ENCODE peak calls at places on chromosomes 2 and 18, in eight cellular contexts. M is CD8-positive, alpha-beta memory T cell; O is non-pigmented ciliary epithelial cell; W is stimulated activated CD4-positive, alpha-beta T cell treated with anti-CD3 and anti-CD28 coated beads, Interleukin-4, amount 100 ng/mL, for 4 hours; F is ovary; S is HEK293T; B is esophagus squamous epithelium; I is H9. Q is an unnamed sample.

GRCh38 chr18:45856526-45856925 is 31.1 kb downstream of the SIGLEC15 start:
- DNase-seq in O (peak), M (no peak), I (no peak), F (no peak), B (no peak), W (no peak), S (no peak), Q (no peak)

GRCh38 chr2:138020432-138020831 is 56.2 kb downstream of the HNMT start:
- DNase-seq in O (no peak), S (no peak), M (no peak), F (no peak), B (no peak), W (no peak), I (no peak), Q (no peak)

GRCh38 chr2:42337356-42337820 is 23.6 kb downstream of the COX7A2L start:
- DNase-seq in F (no peak), O (no peak), B (no peak), W (no peak), S (no peak), I (no peak), M (no peak), Q (no peak)

GRCh38 chr2:232097260-232097659 is 135.7 kb downstream of the DIS3L2 start:
- DNase-seq in W (no peak), M (no peak), F (no peak), I (no peak), S (no peak), O (no peak), B (no peak), Q (no peak)

GRCh38 chr2:236702693-236703092 is 133.1 kb downstream of the ACKR3 start:
- DNase-seq in F (no peak), B (no peak), S (no peak), W (no peak), M (no peak), O (no peak), I (no peak), Q (no peak)

GRCh38 chr2:105802587-105802986 is 57.9 kb downstream of the NCK2 start:
- DNase-seq in M (peak), F (no peak), B (no peak), S (no peak), W (peak), I (no peak), O (no peak), Q (no peak)

GRCh38 chr2:174692256-174692830 is 71.9 kb downstream of the CHRNA1 start:
- DNase-seq in W (no peak), S (no peak), O (no peak), I (no peak), B (no peak), F (no peak), M (no peak), Q (peak)

GRCh38 chr2:226387499-226387942 is 412.1 kb downstream of the IRS1 start:
- DNase-seq in S (no peak), I (no peak), O (no peak), M (no peak), B (no peak), F (no peak), W (no peak), Q (no peak)

GRCh38 chr18:458016-458415 is 42.5 kb downstream of the COLEC12 start:
- DNase-seq in W (no peak), B (no peak), M (no peak), O (no peak), S (no peak), F (no peak), I (no peak), Q (no peak)

GRCh38 chr2:142056784-142057183 is 74.0 kb downstream of the LRP1B start:
- DNase-seq in W (no peak), B (no peak), I (no peak), S (no peak), O (no peak), F (no peak), M (no peak), Q (no peak)

GRCh38 chr18:31778391-31778950 is 17.8 kb upstream of the SLC25A52 start:
- DNase-seq in B (no peak), O (no peak), W (no peak), F (no peak), I (no peak), M (no peak), S (no peak), Q (no peak)

GRCh38 chr2:138107288-138107687 is 143.0 kb downstream of the HNMT start:
- DNase-seq in M (no peak), B (no peak), F (no peak), W (no peak), I (no peak), S (no peak), O (no peak), Q (no peak)

GRCh38 chr2:220005362-220005761 is 377.9 kb downstream of the SLC4A3 start:
- DNase-seq in B (no peak), I (no peak), O (no peak), M (no peak), W (no peak), F (no peak), S (no peak), Q (no peak)

GRCh38 chr2:126995652-126996377 is 97.1 kb downstream of the TEX51 start:
- DNase-seq in S (no peak), B (no peak), I (no peak), W (no peak), F (no peak), M (no peak), O (no peak), Q (no peak)

GRCh38 chr2:26838121-26838906 is 9.6 kb upstream of the DPYSL5 start:
- DNase-seq in B (no peak), W (no peak), I (no peak), M (no peak), S (no peak), F (no peak), O (no peak), Q (no peak)

GRCh38 chr2:143936758-143937562 is 583.0 kb downstream of the ZEB2 start:
- DNase-seq in S (peak), F (peak), W (peak), O (no peak), M (no peak), B (no peak), I (peak), Q (no peak)

GRCh38 chr2:88831071-88831791 is 139.8 kb downstream of the RPIA start:
- DNase-seq in I (no peak), W (no peak), S (no peak), B (no peak), M (no peak), F (no peak), O (no peak), Q (no peak)

GRCh38 chr18:3584266-3584665 is 134.3 kb downstream of the TGIF1 start:
- DNase-seq in M (no peak), B (no peak), I (no peak), S (no peak), F (no peak), O (no peak), W (no peak), Q (no peak)

GRCh38 chr2:200319587-200320337 is 13.3 kb downstream of the SPATS2L start:
- DNase-seq in M (no peak), S (no peak), B (no peak), W (no peak), F (no peak), I (no peak), O (no peak), Q (no peak)

GRCh38 chr2:171747371-171747770 is 60.1 kb downstream of the DYNC1I2 start:
- DNase-seq in I (no peak), F (no peak), M (no peak), O (no peak), B (no peak), W (no peak), S (no peak), Q (no peak)

GRCh38 chr2:113240150-113240914 is 38.4 kb downstream of the PAX8 start:
- DNase-seq in O (no peak), B (peak), W (no peak), S (no peak), M (no peak), F (peak), I (no peak), Q (peak)

GRCh38 chr2:16763056-16763455 is 97.4 kb upstream of the CYRIA start:
- DNase-seq in B (no peak), S (no peak), W (no peak), F (no peak), M (no peak), I (no peak), O (no peak), Q (no peak)

GRCh38 chr2:238169021-238169707 is 10.4 kb downstream of the ERFE start:
- DNase-seq in O (peak), S (no peak), I (no peak), F (no peak), M (no peak), B (no peak), W (no peak), Q (no peak)

GRCh38 chr2:99085400-99085799 is 56.1 kb upstream of the C2orf15 start:
- DNase-seq in O (no peak), I (peak), F (no peak), B (no peak), W (no peak), S (no peak), M (peak), Q (peak)

GRCh38 chr2:208279236-208279635 is 13.2 kb downstream of the PIKFYVE start:
- DNase-seq in S (no peak), M (no peak), B (no peak), F (no peak), I (no peak), O (no peak), W (no peak), Q (no peak)

GRCh38 chr18:23765931-23766330 is 76.7 kb downstream of the LAMA3 start:
- DNase-seq in O (no peak), B (no peak), S (no peak), W (no peak), I (no peak), M (no peak), F (no peak), Q (no peak)

GRCh38 chr2:79512442-79513401 is at the start of gene CTNNA2:
- DNase-seq in B (no peak), W (peak), S (peak), I (peak), O (no peak), M (no peak), F (peak), Q (peak)

GRCh38 chr18:51123936-51124486 is 73.5 kb downstream of the MEX3C start:
- DNase-seq in O (no peak), S (no peak), F (no peak), W (no peak), M (no peak), I (no peak), B (no peak), Q (no peak)

GRCh38 chr18:830315-830901 is 18.4 kb upstream of the YES1 start:
- DNase-seq in M (peak), F (no peak), S (no peak), I (peak), O (no peak), W (no peak), B (no peak), Q (peak)

GRCh38 chr2:175111200-175111657 is 56.8 kb downstream of the ATF2 start:
- DNase-seq in S (peak), I (no peak), M (peak), W (no peak), F (no peak), O (no peak), B (no peak), Q (no peak)

GRCh38 chr2:122166820-122167219 is 411.4 kb downstream of the TSN start:
- DNase-seq in B (no peak), O (no peak), S (no peak), I (no peak), F (no peak), M (no peak), W (no peak), Q (no peak)

GRCh38 chr2:159066541-159067156 is 98.2 kb downstream of the TANC1 start:
- DNase-seq in I (no peak), F (no peak), S (no peak), B (no peak), O (no peak), W (no peak), M (no peak), Q (no peak)

GRCh38 chr2:3007135-3007534 is 370.5 kb downstream of the EIPR1 start:
- DNase-seq in S (no peak), M (no peak), I (no peak), O (no peak), F (no peak), B (no peak), W (no peak), Q (no peak)

GRCh38 chr2:168047291-168047690 is 200.1 kb downstream of the STK39 start:
- DNase-seq in M (no peak), S (no peak), B (no peak), I (no peak), F (no peak), W (no peak), O (no peak), Q (no peak)